ENCODE peak calls at places on chromosomes 11 and 22, in six cellular contexts. R, C, H, B, T and W are unnamed samples.

GRCh38 chr11:122059565-122059964 is 56.5 kb downstream of the BLID start:
- DNase-seq in R (no peak), C (no peak), H (no peak), B (no peak), T (no peak), W (no peak)

GRCh38 chr11:134036484-134037092 is 32.3 kb upstream of the JAM3 start:
- DNase-seq in R (peak; percentile 65), C (no peak), H (no peak), B (peak; percentile 78), T (no peak), W (no peak)

GRCh38 chr11:9577551-9577950 is 4.1 kb downstream of the WEE1 start:
- DNase-seq in R (no peak), C (no peak), H (no peak), B (no peak), T (no peak), W (no peak)

GRCh38 chr11:115126515-115127208 is 377.6 kb downstream of the CADM1 start:
- DNase-seq in R (no peak), C (no peak), H (no peak), B (no peak), T (no peak), W (no peak)

GRCh38 chr22:37519268-37520195 is at the start of gene CARD10:
- DNase-seq in R (peak; percentile 89), C (peak; percentile 28), H (no peak), B (peak; percentile 67), T (no peak), W (peak; percentile 52)

GRCh38 chr11:111298466-111299110 is at the start of gene POU2AF3:
- DNase-seq in R (no peak), C (no peak), H (no peak), B (peak; percentile 47), T (no peak), W (no peak)

GRCh38 chr22:49095366-49095765 is 732.3 kb downstream of the BRD1 start:
- DNase-seq in R (no peak), C (no peak), H (no peak), B (no peak), T (no peak), W (no peak)

GRCh38 chr22:29306830-29307657 is 594 bp downstream of the GAS2L1 start:
- DNase-seq in R (peak; percentile 93), C (peak; percentile 50), H (no peak), B (peak; percentile 93), T (no peak), W (no peak)

GRCh38 chr11:71210861-71211260 is 41.5 kb downstream of the SHANK2 start:
- DNase-seq in R (no peak), C (no peak), H (no peak), B (no peak), T (no peak), W (no peak)

GRCh38 chr11:105878510-105878909 is 143.5 kb downstream of the MSANTD4 start:
- DNase-seq in R (no peak), C (no peak), H (no peak), B (no peak), T (no peak), W (no peak)

GRCh38 chr11:73273246-73273890 is 1.2 kb downstream of the P2RY6 start:
- DNase-seq in R (peak; percentile 57), C (no peak), H (no peak), B (no peak), T (no peak), W (no peak)

GRCh38 chr22:18994780-18995711 is 59.0 kb upstream of the PRODH start:
- DNase-seq in R (no peak), C (no peak), H (no peak), B (peak; percentile 37), T (no peak), W (no peak)

GRCh38 chr11:22430286-22430685 is 92.1 kb downstream of the SLC17A6 start:
- DNase-seq in R (no peak), C (no peak), H (no peak), B (no peak), T (no peak), W (no peak)

GRCh38 chr22:49413551-49413950 is 414.1 kb downstream of the BRD1 start:
- DNase-seq in R (no peak), C (no peak), H (no peak), B (no peak), T (no peak), W (no peak)

GRCh38 chr22:39462443-39463147 is 5.8 kb downstream of the MGAT3 start:
- DNase-seq in R (peak; percentile 60), C (no peak), H (peak; percentile 62), B (peak; percentile 53), T (no peak), W (no peak)

GRCh38 chr11:38384568-38384967 is 1786.5 kb upstream of the RAG2 start:
- DNase-seq in R (no peak), C (no peak), H (no peak), B (no peak), T (no peak), W (no peak)
- TF ChIP-seq REST in R (no peak), C (no peak), H (no peak), B (no peak), T (no peak), W (no peak)

DNA sequence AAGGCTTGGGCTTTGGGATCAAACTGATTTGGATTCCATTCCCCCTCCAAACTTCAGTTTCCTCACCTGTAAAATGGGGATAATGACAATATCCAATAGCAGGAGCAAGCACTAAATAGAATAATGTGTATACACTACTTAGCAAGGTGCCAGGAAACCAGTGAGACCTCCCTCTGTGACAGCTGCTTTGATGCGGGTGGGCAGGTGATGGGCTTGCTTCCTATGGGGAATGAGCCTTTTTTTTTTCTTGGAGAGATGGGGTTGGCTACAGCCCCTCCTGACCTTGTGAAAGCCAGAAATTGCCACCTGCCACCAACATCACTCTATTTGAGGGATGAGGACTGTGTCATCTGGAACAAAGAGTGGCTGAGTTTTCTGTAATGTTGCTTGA is 1.1 kb downstream of the CD82 start:
- DNase-seq in R (no peak), C (no peak), H (no peak), B (no peak), T (no peak), W (no peak)
- H3K27ac ChIP-seq in R (no peak overlapping the region), C (no peak overlapping the region), H (peak overlapping the region; percentile 83), B (no peak overlapping the region), T (no peak overlapping the region), W (no peak overlapping the region)

GRCh38 chr11:113615098-113615497 is 91.0 kb downstream of the TMPRSS5 start:
- DNase-seq in R (no peak), C (no peak), H (no peak), B (peak; percentile 46), T (no peak), W (no peak)
- TF ChIP-seq REST in R (no peak), C (no peak), H (no peak), B (no peak), T (no peak), W (no peak)

GRCh38 chr11:119726585-119727522 is 2.1 kb downstream of the NECTIN1 start:
- DNase-seq in R (no peak), C (no peak), H (no peak), B (peak; percentile 92), T (no peak), W (no peak)
- H3K27ac ChIP-seq in R (peak overlapping the region; percentile 97), C (no peak overlapping the region), H (no peak overlapping the region), B (peak overlapping the region; percentile 52), T (no peak overlapping the region), W (peak overlapping the region; percentile 58)

DNA sequence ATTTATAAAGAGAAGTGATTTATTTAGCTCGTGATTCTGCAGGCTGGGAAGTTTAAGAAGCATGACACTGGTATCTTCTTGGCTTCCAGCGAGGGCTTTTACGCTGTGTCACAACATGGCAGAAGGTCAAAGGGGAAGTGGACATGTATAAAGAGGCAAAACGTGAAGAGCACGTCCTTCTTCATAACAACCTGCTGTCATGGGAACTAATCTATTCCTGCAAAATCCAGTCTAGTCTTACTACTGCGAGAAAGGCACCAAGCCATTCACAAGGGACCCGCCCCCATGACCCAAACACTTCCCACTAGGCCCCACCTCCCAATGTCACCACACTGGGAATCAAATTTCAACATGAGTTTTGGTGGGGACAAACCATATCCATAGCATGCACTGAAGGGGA is 58.3 kb downstream of the AMOTL1 start:
- DNase-seq in R (no peak), C (no peak), H (no peak), B (peak; percentile 40), T (no peak), W (no peak)
- TF ChIP-seq REST in R (no peak), C (no peak), H (no peak), B (no peak), T (no peak), W (no peak)